ENCODE peak calls at places on chromosome 1, in four cellular contexts. One of them, this sample, is unnamed.
A peak's percentile ranks its signal among the peaks of the same experiment; 100 is the strongest.

GRCh38 chr1:113091988-113092602 is 19.1 kb downstream of the LRIG2 start:
- DNase-seq in K562: no peak
- DNase-seq in GM12878: no peak
- DNase-seq in HepG2: peak; percentile 9
- DNase-seq in this sample: no peak

GRCh38 chr1:205396972-205397616 is 24.8 kb downstream of the LEMD1 start:
- DNase-seq in K562: peak; percentile 71
- DNase-seq in GM12878: peak; percentile 8
- DNase-seq in HepG2: peak; percentile 64
- DNase-seq in this sample: peak; percentile 82

GRCh38 chr1:36486436-36487335 is 4.0 kb upstream of the CSF3R start:
- DNase-seq in K562: no peak
- DNase-seq in GM12878: no peak
- DNase-seq in HepG2: peak; percentile 98
- DNase-seq in this sample: no peak

GRCh38 chr1:4633346-4633745 is 21.1 kb upstream of the AJAP1 start:
- DNase-seq in K562: no peak
- DNase-seq in GM12878: no peak
- DNase-seq in HepG2: no peak
- DNase-seq in this sample: no peak

GRCh38 chr1:156151093-156151688 is 2.2 kb upstream of the SEMA4A start:
- DNase-seq in K562: no peak
- DNase-seq in GM12878: peak; percentile 72
- DNase-seq in HepG2: no peak
- DNase-seq in this sample: no peak

GRCh38 chr1:151289991-151290708 is 8.1 kb downstream of the ZNF687 start:
- DNase-seq in K562: no peak
- DNase-seq in GM12878: no peak
- DNase-seq in HepG2: no peak
- DNase-seq in this sample: no peak

GRCh38 chr1:15760520-15761211 is 2.1 kb downstream of the FBLIM1 start:
- DNase-seq in K562: no peak
- DNase-seq in GM12878: no peak
- DNase-seq in HepG2: no peak
- DNase-seq in this sample: no peak

GRCh38 chr1:99281109-99281508 is 16.8 kb downstream of the PLPPR4 start:
- DNase-seq in K562: no peak
- DNase-seq in GM12878: no peak
- DNase-seq in HepG2: no peak
- DNase-seq in this sample: no peak

GRCh38 chr1:177505905-177506590 is 335.3 kb downstream of the BRINP2 start:
- DNase-seq in K562: no peak
- DNase-seq in GM12878: no peak
- DNase-seq in HepG2: no peak
- DNase-seq in this sample: no peak

GRCh38 chr1:222946436-222946835 is 131.6 kb downstream of the DISP1 start:
- DNase-seq in K562: no peak
- DNase-seq in GM12878: no peak
- DNase-seq in HepG2: no peak
- DNase-seq in this sample: no peak

GRCh38 chr1:222955964-222956363 is 141.1 kb downstream of the DISP1 start:
- DNase-seq in K562: no peak
- DNase-seq in GM12878: no peak
- DNase-seq in HepG2: no peak
- DNase-seq in this sample: no peak

GRCh38 chr1:222948079-222948478 is 133.2 kb downstream of the DISP1 start:
- DNase-seq in K562: no peak
- DNase-seq in GM12878: no peak
- DNase-seq in HepG2: no peak
- DNase-seq in this sample: no peak

DNA sequence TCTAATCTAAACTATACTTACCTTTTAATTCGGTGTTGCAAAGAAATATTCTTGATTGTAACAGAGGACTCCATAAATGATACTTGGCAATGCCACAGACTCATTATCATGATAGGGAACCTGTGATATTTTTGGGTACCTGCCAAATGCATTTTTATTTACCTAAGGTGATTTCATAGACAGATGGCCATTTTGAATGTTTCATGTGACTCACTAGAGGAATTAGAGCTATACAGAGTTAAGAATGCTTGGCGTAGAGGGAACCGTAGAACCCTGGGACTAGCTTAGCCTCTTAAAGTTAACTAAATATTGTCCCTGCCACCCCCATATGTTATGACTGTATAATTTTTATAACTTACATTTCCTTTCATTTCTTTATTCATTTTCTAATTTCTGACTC is 136.1 kb downstream of the DISP1 start:
- DNase-seq in K562: no peak
- DNase-seq in GM12878: no peak
- DNase-seq in HepG2: no peak
- DNase-seq in this sample: no peak
- TF ChIP-seq FOXK2 in K562: no peak
- TF ChIP-seq FOXK2 in GM12878: no peak
- TF ChIP-seq FOXK2 in HepG2: no peak
- TF ChIP-seq FOXK2 in this sample: no peak

GRCh38 chr1:66623812-66624211 is 89.9 kb downstream of the SGIP1 start:
- DNase-seq in K562: no peak
- DNase-seq in GM12878: no peak
- DNase-seq in HepG2: no peak
- DNase-seq in this sample: no peak

GRCh38 chr1:66613187-66613586 is 79.2 kb downstream of the SGIP1 start:
- DNase-seq in K562: no peak
- DNase-seq in GM12878: no peak
- DNase-seq in HepG2: no peak
- DNase-seq in this sample: no peak

GRCh38 chr1:66617362-66617761 is 83.4 kb downstream of the SGIP1 start:
- DNase-seq in K562: no peak
- DNase-seq in GM12878: no peak
- DNase-seq in HepG2: no peak
- DNase-seq in this sample: no peak

GRCh38 chr1:66618390-66618789 is 84.4 kb downstream of the SGIP1 start:
- DNase-seq in K562: no peak
- DNase-seq in GM12878: no peak
- DNase-seq in HepG2: no peak
- DNase-seq in this sample: no peak
- TF ChIP-seq FOXK2 in K562: no peak
- TF ChIP-seq FOXK2 in GM12878: no peak
- TF ChIP-seq FOXK2 in HepG2: no peak
- TF ChIP-seq FOXK2 in this sample: no peak

DNA sequence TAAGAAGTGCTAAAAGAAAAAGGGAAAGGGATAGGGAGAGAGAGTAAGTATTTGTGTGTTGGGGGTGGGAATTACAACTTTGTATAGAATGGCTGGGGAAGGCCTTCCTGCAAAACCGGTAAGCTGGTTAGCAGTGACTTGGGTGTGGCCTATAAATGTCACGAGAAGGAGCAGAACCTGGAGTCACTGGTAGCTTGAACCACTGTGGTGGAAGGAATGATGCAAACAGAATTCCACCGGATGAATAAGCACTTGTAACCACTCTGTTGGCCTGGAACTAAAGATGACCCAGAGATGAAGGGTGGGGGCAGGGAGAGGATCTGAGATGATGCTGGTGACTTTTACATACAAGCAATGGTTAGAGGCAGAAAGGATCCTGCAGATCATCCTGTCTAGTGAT is 8.9 kb downstream of the XKR8 start:
- DNase-seq in K562: no peak
- DNase-seq in GM12878: no peak
- DNase-seq in HepG2: no peak
- DNase-seq in this sample: no peak
- TF ChIP-seq FOXK2 in K562: no peak
- TF ChIP-seq FOXK2 in GM12878: no peak
- TF ChIP-seq FOXK2 in HepG2: no peak
- TF ChIP-seq FOXK2 in this sample: no peak

GRCh38 chr1:94555091-94555490 is 13.5 kb upstream of the F3 start:
- DNase-seq in K562: no peak
- DNase-seq in GM12878: no peak
- DNase-seq in HepG2: no peak
- DNase-seq in this sample: no peak
- TF ChIP-seq FOXK2 in K562: no peak
- TF ChIP-seq FOXK2 in GM12878: no peak
- TF ChIP-seq FOXK2 in HepG2: no peak
- TF ChIP-seq FOXK2 in this sample: no peak

DNA sequence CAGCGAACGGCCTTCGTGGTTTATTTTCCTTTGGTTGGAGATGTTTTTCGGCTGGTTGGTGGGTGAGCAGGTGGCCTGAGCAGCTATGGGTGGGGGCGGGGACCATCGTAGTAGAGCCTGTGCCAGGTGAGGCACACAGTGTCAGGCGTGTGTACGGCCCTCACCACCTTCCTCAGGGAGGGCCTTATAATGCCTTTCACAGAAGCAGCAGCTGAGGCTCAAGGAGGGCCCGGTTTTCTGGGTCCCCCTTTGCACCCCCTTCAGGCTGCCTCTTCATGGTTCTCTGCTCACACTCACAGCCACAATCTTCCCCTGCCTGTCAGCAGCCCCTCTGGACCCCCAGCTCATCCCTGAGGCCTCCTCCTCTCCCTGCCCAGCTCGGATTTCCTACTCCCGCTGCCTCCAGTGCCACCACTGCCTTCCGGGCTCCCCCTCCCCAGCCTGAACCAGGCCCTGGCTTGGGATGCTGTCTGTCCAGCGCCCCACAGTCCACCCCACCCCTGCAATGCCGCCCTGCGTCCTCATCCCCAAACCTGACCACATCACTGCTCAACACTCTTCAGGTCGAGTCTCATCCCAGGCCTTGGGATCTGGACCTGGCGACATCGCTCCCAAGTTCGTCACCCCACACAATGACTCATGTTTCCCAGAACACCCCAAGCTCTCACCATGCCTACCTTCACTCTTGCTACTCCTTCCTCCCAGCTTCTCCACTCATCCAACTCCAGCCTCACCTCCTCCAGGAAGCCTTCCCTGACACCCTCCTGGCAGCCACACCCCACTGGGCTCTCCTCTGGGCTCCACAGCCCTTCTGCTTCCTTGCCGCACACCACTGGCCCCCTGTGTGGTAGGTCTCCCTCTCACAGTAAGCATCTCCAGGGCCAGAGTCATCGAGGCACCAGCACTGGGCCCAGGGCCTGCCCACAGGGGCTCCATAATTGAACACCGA is 53.9 kb downstream of the DMRTB1 start:
- DNase-seq in K562: no peak
- DNase-seq in GM12878: no peak
- DNase-seq in HepG2: no peak
- DNase-seq in this sample: no peak
- TF ChIP-seq FOXK2 in K562: no peak
- TF ChIP-seq FOXK2 in GM12878: no peak
- TF ChIP-seq FOXK2 in HepG2: no peak
- TF ChIP-seq FOXK2 in this sample: no peak

GRCh38 chr1:171048014-171048413 is 42.7 kb upstream of the FMO3 start:
- DNase-seq in K562: no peak
- DNase-seq in GM12878: no peak
- DNase-seq in HepG2: no peak
- DNase-seq in this sample: no peak
- TF ChIP-seq FOXK2 in K562: no peak
- TF ChIP-seq FOXK2 in GM12878: no peak
- TF ChIP-seq FOXK2 in HepG2: no peak
- TF ChIP-seq FOXK2 in this sample: no peak

GRCh38 chr1:27936370-27936769 is 1.6 kb downstream of the SMPDL3B start:
- DNase-seq in K562: no peak
- DNase-seq in GM12878: no peak
- DNase-seq in HepG2: no peak
- DNase-seq in this sample: no peak
- TF ChIP-seq FOXK2 in K562: no peak
- TF ChIP-seq FOXK2 in GM12878: no peak
- TF ChIP-seq FOXK2 in HepG2: no peak
- TF ChIP-seq FOXK2 in this sample: no peak

GRCh38 chr1:187280051-187280450 is 451.3 kb downstream of the PLA2G4A start:
- DNase-seq in K562: no peak
- DNase-seq in GM12878: no peak
- DNase-seq in HepG2: no peak
- DNase-seq in this sample: no peak

GRCh38 chr1:187281085-187281484 is 452.3 kb downstream of the PLA2G4A start:
- DNase-seq in K562: no peak
- DNase-seq in GM12878: no peak
- DNase-seq in HepG2: no peak
- DNase-seq in this sample: no peak

GRCh38 chr1:187276677-187277076 is 447.9 kb downstream of the PLA2G4A start:
- DNase-seq in K562: no peak
- DNase-seq in GM12878: no peak
- DNase-seq in HepG2: no peak
- DNase-seq in this sample: no peak

GRCh38 chr1:187275346-187275745 is 446.6 kb downstream of the PLA2G4A start:
- DNase-seq in K562: no peak
- DNase-seq in GM12878: no peak
- DNase-seq in HepG2: no peak
- DNase-seq in this sample: no peak

DNA sequence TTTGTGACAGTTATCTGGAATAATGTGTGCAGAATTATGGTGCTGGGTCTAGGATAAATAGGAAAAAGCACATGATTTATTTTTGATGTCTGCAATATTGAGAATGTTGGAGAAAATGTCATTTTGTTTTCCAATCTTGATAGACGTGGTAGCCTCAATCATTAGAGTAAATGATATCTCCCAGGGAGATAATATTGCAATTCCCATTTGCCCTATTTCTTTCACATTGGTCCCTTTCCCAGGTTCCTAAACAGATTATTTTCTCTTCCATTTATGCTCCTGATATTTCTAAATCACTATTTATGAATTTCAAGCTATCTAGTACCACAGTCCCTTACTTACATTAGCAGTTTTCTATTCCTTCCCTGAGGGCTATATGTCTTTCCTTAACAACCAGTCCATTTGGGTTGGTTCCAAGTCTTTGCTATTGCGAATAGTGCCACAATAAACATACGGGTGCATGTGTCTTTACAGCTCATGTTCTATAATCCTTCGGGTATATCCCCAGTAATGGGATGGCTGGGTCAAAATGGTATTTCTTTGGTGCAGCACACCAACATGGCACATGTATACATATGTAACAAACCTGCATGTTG is 447.3 kb downstream of the PLA2G4A start:
- DNase-seq in K562: no peak
- DNase-seq in GM12878: no peak
- DNase-seq in HepG2: no peak
- DNase-seq in this sample: no peak
- TF ChIP-seq FOXK2 in K562: no peak
- TF ChIP-seq FOXK2 in GM12878: no peak
- TF ChIP-seq FOXK2 in HepG2: no peak
- TF ChIP-seq FOXK2 in this sample: no peak

GRCh38 chr1:225253784-225254183 is 174.1 kb downstream of the LBR start:
- DNase-seq in K562: no peak
- DNase-seq in GM12878: no peak
- DNase-seq in HepG2: no peak
- DNase-seq in this sample: no peak

GRCh38 chr1:225260319-225260718 is 167.5 kb downstream of the LBR start:
- DNase-seq in K562: no peak
- DNase-seq in GM12878: no peak
- DNase-seq in HepG2: no peak
- DNase-seq in this sample: no peak

GRCh38 chr1:225254676-225255075 is 173.2 kb downstream of the LBR start:
- DNase-seq in K562: no peak
- DNase-seq in GM12878: no peak
- DNase-seq in HepG2: no peak
- DNase-seq in this sample: no peak

GRCh38 chr1:225259542-225259941 is 168.3 kb downstream of the LBR start:
- DNase-seq in K562: no peak
- DNase-seq in GM12878: no peak
- DNase-seq in HepG2: peak; percentile 27
- DNase-seq in this sample: no peak
- TF ChIP-seq FOXK2 in K562: no peak
- TF ChIP-seq FOXK2 in GM12878: no peak
- TF ChIP-seq FOXK2 in HepG2: no peak
- TF ChIP-seq FOXK2 in this sample: no peak

This sample was measured in HEK293T.